ENCODE peak calls at places on chromosomes 13 and 19, in seven cellular contexts. One of them, this sample, is unnamed. For H3K27me3, the result is how much of the 10 kb centered on the place peaks cover.

GRCh38 chr13:76271728-76272232 is 614.4 kb downstream of the KCTD12 start:
- DNase-seq in thoracic aorta: no peak
- DNase-seq in IMR-90: peak
- DNase-seq in uterus: no peak
- DNase-seq in colonic mucosa: no peak
- DNase-seq in CD4-positive, alpha-beta T cell: no peak
- DNase-seq in heart right ventricle: no peak
- DNase-seq in this sample: peak

GRCh38 chr13:25109341-25109740 is 13.4 kb downstream of the PABPC3 start:
- DNase-seq in thoracic aorta: no peak
- DNase-seq in IMR-90: no peak
- DNase-seq in uterus: no peak
- DNase-seq in colonic mucosa: no peak
- DNase-seq in CD4-positive, alpha-beta T cell: no peak
- DNase-seq in heart right ventricle: no peak
- DNase-seq in this sample: peak

GRCh38 chr13:29799041-29799440 is 51.4 kb downstream of the UBL3 start:
- DNase-seq in thoracic aorta: no peak
- DNase-seq in IMR-90: no peak
- DNase-seq in uterus: no peak
- DNase-seq in colonic mucosa: no peak
- DNase-seq in CD4-positive, alpha-beta T cell: no peak
- DNase-seq in heart right ventricle: no peak
- DNase-seq in this sample: no peak

GRCh38 chr19:32599736-32600157 is 18.8 kb downstream of the PDCD5 start:
- DNase-seq in thoracic aorta: no peak
- DNase-seq in IMR-90: peak
- DNase-seq in uterus: no peak
- DNase-seq in colonic mucosa: peak
- DNase-seq in CD4-positive, alpha-beta T cell: peak
- DNase-seq in heart right ventricle: peak
- DNase-seq in this sample: peak

GRCh38 chr13:36395280-36395679 is 37.0 kb upstream of the CCNA1 start:
- DNase-seq in thoracic aorta: no peak
- DNase-seq in IMR-90: peak
- DNase-seq in uterus: no peak
- DNase-seq in colonic mucosa: no peak
- DNase-seq in CD4-positive, alpha-beta T cell: no peak
- DNase-seq in heart right ventricle: no peak
- DNase-seq in this sample: peak

GRCh38 chr13:39039033-39039432 is 777 bp downstream of the NHLRC3 start:
- DNase-seq in thoracic aorta: no peak
- DNase-seq in IMR-90: no peak
- DNase-seq in uterus: no peak
- DNase-seq in colonic mucosa: no peak
- DNase-seq in CD4-positive, alpha-beta T cell: no peak
- DNase-seq in heart right ventricle: no peak
- DNase-seq in this sample: no peak

GRCh38 chr19:10126213-10126639 is 6.5 kb upstream of the EIF3G start:
- DNase-seq in thoracic aorta: no peak
- DNase-seq in IMR-90: no peak
- DNase-seq in uterus: no peak
- DNase-seq in colonic mucosa: no peak
- DNase-seq in CD4-positive, alpha-beta T cell: no peak
- DNase-seq in heart right ventricle: no peak
- DNase-seq in this sample: no peak

GRCh38 chr13:54657588-54657987 is 1629.0 kb downstream of the OLFM4 start:
- DNase-seq in thoracic aorta: no peak
- DNase-seq in IMR-90: no peak
- DNase-seq in uterus: no peak
- DNase-seq in colonic mucosa: no peak
- DNase-seq in CD4-positive, alpha-beta T cell: no peak
- DNase-seq in heart right ventricle: no peak
- DNase-seq in this sample: no peak

GRCh38 chr19:51783373-51783772 is 11.6 kb upstream of the FPR3 start:
- DNase-seq in thoracic aorta: no peak
- DNase-seq in IMR-90: no peak
- DNase-seq in uterus: no peak
- DNase-seq in colonic mucosa: no peak
- DNase-seq in CD4-positive, alpha-beta T cell: no peak
- DNase-seq in heart right ventricle: no peak
- DNase-seq in this sample: no peak

GRCh38 chr19:15897738-15898276 is at the start of gene CYP4F2:
- DNase-seq in thoracic aorta: no peak
- DNase-seq in IMR-90: no peak
- DNase-seq in uterus: no peak
- DNase-seq in colonic mucosa: peak
- DNase-seq in CD4-positive, alpha-beta T cell: no peak
- DNase-seq in heart right ventricle: no peak
- DNase-seq in this sample: no peak
- H3K27me3 ChIP-seq in thoracic aorta: under half
- H3K27me3 ChIP-seq in IMR-90: under half
- H3K27me3 ChIP-seq in uterus: under half
- H3K27me3 ChIP-seq in colonic mucosa: under half
- H3K27me3 ChIP-seq in CD4-positive, alpha-beta T cell: under half
- H3K27me3 ChIP-seq in heart right ventricle: under half
- H3K27me3 ChIP-seq in this sample: under half

GRCh38 chr13:92967923-92968322 is 258.7 kb upstream of the GPC6 start:
- DNase-seq in thoracic aorta: no peak
- DNase-seq in IMR-90: peak
- DNase-seq in uterus: no peak
- DNase-seq in colonic mucosa: no peak
- DNase-seq in CD4-positive, alpha-beta T cell: no peak
- DNase-seq in heart right ventricle: no peak
- DNase-seq in this sample: no peak
- TF ChIP-seq CTCF in thoracic aorta: no peak
- TF ChIP-seq CTCF in IMR-90: peak
- TF ChIP-seq CTCF in uterus: no peak
- TF ChIP-seq CTCF in colonic mucosa: no peak
- TF ChIP-seq CTCF in CD4-positive, alpha-beta T cell: no peak
- TF ChIP-seq CTCF in heart right ventricle: no peak
- TF ChIP-seq CTCF in this sample: peak

DNA sequence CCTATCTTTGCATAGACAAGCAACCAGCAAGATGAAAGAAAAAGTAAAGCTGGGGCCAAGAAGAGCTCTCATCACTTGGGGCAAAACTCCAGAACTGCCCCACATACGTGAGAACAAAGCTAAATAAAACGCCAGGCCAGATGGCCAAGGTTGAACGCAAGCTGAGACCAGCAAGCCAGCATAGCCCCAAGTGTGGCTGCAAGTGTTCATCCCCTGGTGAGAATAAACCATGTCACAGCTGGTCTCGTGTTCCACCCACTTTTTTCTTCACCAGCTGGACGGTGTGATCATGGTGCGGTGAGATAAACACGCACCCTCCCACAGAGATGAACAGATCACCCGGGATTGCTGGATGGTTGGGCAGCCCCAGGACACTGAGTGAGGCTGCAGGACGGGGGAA is 109.6 kb upstream of the CACNA1A start:
- DNase-seq in thoracic aorta: no peak
- DNase-seq in IMR-90: peak
- DNase-seq in uterus: no peak
- DNase-seq in colonic mucosa: no peak
- DNase-seq in CD4-positive, alpha-beta T cell: no peak
- DNase-seq in heart right ventricle: no peak
- DNase-seq in this sample: no peak
- H3K27me3 ChIP-seq in thoracic aorta: under half
- H3K27me3 ChIP-seq in IMR-90: under half
- H3K27me3 ChIP-seq in uterus: under half
- H3K27me3 ChIP-seq in colonic mucosa: under half
- H3K27me3 ChIP-seq in CD4-positive, alpha-beta T cell: under half
- H3K27me3 ChIP-seq in heart right ventricle: under half
- H3K27me3 ChIP-seq in this sample: under half

DNA sequence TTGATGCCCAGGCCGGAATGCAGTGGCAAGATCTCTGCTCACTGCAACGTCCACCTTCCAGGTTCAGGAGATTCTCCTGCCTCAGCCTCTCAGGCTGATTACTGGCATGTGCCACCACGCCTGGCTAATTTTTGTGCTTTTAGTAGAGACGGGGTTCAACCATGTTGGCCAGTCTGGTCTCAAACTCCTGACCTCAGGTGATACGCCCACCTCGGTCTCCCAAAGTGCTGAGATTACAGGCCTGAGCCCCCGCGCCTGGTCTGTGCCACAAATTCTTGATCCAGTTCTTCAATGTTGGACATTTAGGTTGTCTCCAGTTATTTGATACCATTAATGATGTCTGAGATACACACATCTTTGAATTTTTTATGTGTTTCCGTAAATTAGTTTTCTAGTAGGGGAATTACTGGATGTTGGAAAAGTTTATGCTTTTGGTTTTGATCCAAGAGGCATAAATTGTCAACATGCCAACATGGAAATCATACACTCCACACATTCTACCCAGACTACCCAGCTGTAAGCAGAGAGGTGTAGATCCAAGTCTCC is 525 bp upstream of the COG3 start:
- DNase-seq in thoracic aorta: no peak
- DNase-seq in IMR-90: no peak
- DNase-seq in uterus: peak
- DNase-seq in colonic mucosa: peak
- DNase-seq in CD4-positive, alpha-beta T cell: no peak
- DNase-seq in heart right ventricle: peak
- DNase-seq in this sample: no peak
- TF ChIP-seq CTCF in thoracic aorta: peak
- TF ChIP-seq CTCF in IMR-90: no peak
- TF ChIP-seq CTCF in uterus: no peak
- TF ChIP-seq CTCF in colonic mucosa: no peak
- TF ChIP-seq CTCF in CD4-positive, alpha-beta T cell: no peak
- TF ChIP-seq CTCF in heart right ventricle: no peak
- TF ChIP-seq CTCF in this sample: no peak

GRCh38 chr13:27961227-27962085 is 7.7 kb downstream of the CDX2 start:
- DNase-seq in thoracic aorta: no peak
- DNase-seq in IMR-90: no peak
- DNase-seq in uterus: no peak
- DNase-seq in colonic mucosa: peak
- DNase-seq in CD4-positive, alpha-beta T cell: no peak
- DNase-seq in heart right ventricle: no peak
- DNase-seq in this sample: no peak
- H3K27me3 ChIP-seq in thoracic aorta: under half
- H3K27me3 ChIP-seq in IMR-90: half or more
- H3K27me3 ChIP-seq in uterus: half or more
- H3K27me3 ChIP-seq in colonic mucosa: under half
- H3K27me3 ChIP-seq in CD4-positive, alpha-beta T cell: half or more
- H3K27me3 ChIP-seq in heart right ventricle: under half
- H3K27me3 ChIP-seq in this sample: half or more